ENCODE peak calls at places on chromosomes 2 and 18, in four cellular contexts. One of them, this sample, is unnamed.

GRCh38 chr2:237234268-237234667 is 148.6 kb downstream of the COPS8 start:
- DNase-seq in H1: no peak
- DNase-seq in K562: no peak
- DNase-seq in SK-N-SH: no peak
- DNase-seq in this sample: no peak

GRCh38 chr18:39414009-39414700 is 1848.6 kb upstream of the CELF4 start:
- DNase-seq in K562: no peak
- DNase-seq in SK-N-SH: no peak
- DNase-seq in H1: no peak
- DNase-seq in this sample: no peak

GRCh38 chr2:120308038-120308910 is 37.7 kb upstream of the INHBB start:
- DNase-seq in SK-N-SH: no peak
- DNase-seq in K562: no peak
- DNase-seq in H1: no peak
- DNase-seq in this sample: peak; percentile 35

GRCh38 chr2:21627938-21628337 is 504.2 kb downstream of the TDRD15 start:
- DNase-seq in SK-N-SH: no peak
- DNase-seq in K562: no peak
- DNase-seq in H1: no peak
- DNase-seq in this sample: no peak

GRCh38 chr2:231039821-231040364 is 2.6 kb downstream of the C2orf72 start:
- DNase-seq in K562: no peak
- DNase-seq in H1: no peak
- DNase-seq in SK-N-SH: no peak
- DNase-seq in this sample: no peak

GRCh38 chr18:69216390-69216789 is 184.3 kb upstream of the DOK6 start:
- DNase-seq in SK-N-SH: no peak
- DNase-seq in H1: no peak
- DNase-seq in K562: no peak
- DNase-seq in this sample: no peak

GRCh38 chr2:143936758-143937562 is 583.0 kb downstream of the ZEB2 start:
- DNase-seq in K562: no peak
- DNase-seq in H1: peak; percentile 77
- DNase-seq in SK-N-SH: peak; percentile 85
- DNase-seq in this sample: no peak

GRCh38 chr2:219060821-219061791 is at the start of gene IHH:
- DNase-seq in K562: no peak
- DNase-seq in H1: peak; percentile 74
- DNase-seq in SK-N-SH: peak; percentile 81
- DNase-seq in this sample: no peak

GRCh38 chr2:237863659-237864029 is 4.2 kb downstream of the RAMP1 start:
- DNase-seq in H1: no peak
- DNase-seq in K562: no peak
- DNase-seq in SK-N-SH: no peak
- DNase-seq in this sample: no peak

GRCh38 chr18:59459352-59460059 is 100.4 kb upstream of the LMAN1 start:
- DNase-seq in H1: no peak
- DNase-seq in SK-N-SH: peak; percentile 45
- DNase-seq in K562: peak; percentile 27
- DNase-seq in this sample: no peak

GRCh38 chr2:172079838-172080640 is 5.3 kb upstream of the DLX1 start:
- DNase-seq in K562: no peak
- DNase-seq in H1: no peak
- DNase-seq in SK-N-SH: no peak
- DNase-seq in this sample: no peak

GRCh38 chr2:158464426-158465281 is 7.9 kb downstream of the PKP4 start:
- DNase-seq in SK-N-SH: peak; percentile 44
- DNase-seq in H1: no peak
- DNase-seq in K562: peak; percentile 62
- DNase-seq in this sample: no peak

GRCh38 chr2:239587836-239588235 is 187.0 kb upstream of the HDAC4 start:
- DNase-seq in K562: no peak
- DNase-seq in SK-N-SH: no peak
- DNase-seq in H1: no peak
- DNase-seq in this sample: no peak

GRCh38 chr2:140863713-140864112 is 1267.1 kb downstream of the LRP1B start:
- DNase-seq in H1: no peak
- DNase-seq in SK-N-SH: peak; percentile 29
- DNase-seq in K562: peak; percentile 9
- DNase-seq in this sample: peak; percentile 13

GRCh38 chr2:54597153-54597827 is 126.2 kb upstream of the EML6 start:
- DNase-seq in H1: no peak
- DNase-seq in SK-N-SH: no peak
- DNase-seq in K562: no peak
- DNase-seq in this sample: no peak

GRCh38 chr2:68284896-68285295 is 32.6 kb upstream of the PPP3R1 start:
- DNase-seq in K562: no peak
- DNase-seq in H1: no peak
- DNase-seq in SK-N-SH: peak; percentile 17
- DNase-seq in this sample: no peak

GRCh38 chr2:128305555-128306080 is 13.1 kb downstream of the HS6ST1 start:
- DNase-seq in SK-N-SH: no peak
- DNase-seq in H1: no peak
- DNase-seq in K562: peak; percentile 26
- DNase-seq in this sample: no peak

GRCh38 chr18:12597775-12598174 is 60.1 kb downstream of the SPIRE1 start:
- DNase-seq in H1: no peak
- DNase-seq in SK-N-SH: no peak
- DNase-seq in K562: no peak
- DNase-seq in this sample: no peak

GRCh38 chr2:119468154-119468955 is 36.7 kb downstream of the TMEM37 start:
- DNase-seq in K562: no peak
- DNase-seq in H1: no peak
- DNase-seq in SK-N-SH: no peak
- DNase-seq in this sample: no peak

GRCh38 chr2:218856168-218856895 is 3.3 kb upstream of the WNT6 start:
- DNase-seq in K562: no peak
- DNase-seq in SK-N-SH: peak; percentile 76
- DNase-seq in H1: no peak
- DNase-seq in this sample: no peak

GRCh38 chr2:189302274-189302948 is 122.8 kb upstream of the COL5A2 start:
- DNase-seq in SK-N-SH: no peak
- DNase-seq in H1: no peak
- DNase-seq in K562: no peak
- DNase-seq in this sample: no peak

GRCh38 chr18:63161032-63161727 is 158.4 kb downstream of the BCL2 start:
- DNase-seq in K562: no peak
- DNase-seq in SK-N-SH: no peak
- DNase-seq in H1: no peak
- DNase-seq in this sample: peak; percentile 92

GRCh38 chr2:152762202-152762601 is 43.8 kb downstream of the ARL6IP6 start:
- DNase-seq in K562: no peak
- DNase-seq in H1: no peak
- DNase-seq in SK-N-SH: no peak
- DNase-seq in this sample: no peak

GRCh38 chr2:111226797-111227700 is 106.3 kb downstream of the BCL2L11 start:
- DNase-seq in SK-N-SH: no peak
- DNase-seq in K562: no peak
- DNase-seq in H1: no peak
- DNase-seq in this sample: no peak

GRCh38 chr18:26763745-26764144 is 101.8 kb downstream of the AQP4 start:
- DNase-seq in H1: no peak
- DNase-seq in SK-N-SH: no peak
- DNase-seq in K562: no peak
- DNase-seq in this sample: no peak

GRCh38 chr2:140275427-140275826 is 1495.2 kb upstream of the NXPH2 start:
- DNase-seq in SK-N-SH: no peak
- DNase-seq in H1: no peak
- DNase-seq in K562: no peak
- DNase-seq in this sample: no peak

GRCh38 chr2:51424418-51424817 is 392.5 kb upstream of the NRXN1 start:
- DNase-seq in H1: peak; percentile 51
- DNase-seq in SK-N-SH: no peak
- DNase-seq in K562: no peak
- DNase-seq in this sample: no peak

GRCh38 chr2:127424598-127425379 is 6.6 kb downstream of the PROC start:
- DNase-seq in SK-N-SH: no peak
- DNase-seq in H1: peak; percentile 40
- DNase-seq in K562: no peak
- DNase-seq in this sample: no peak

GRCh38 chr2:235594041-235594440 is 100.2 kb downstream of the AGAP1 start:
- DNase-seq in H1: no peak
- DNase-seq in K562: peak; percentile 30
- DNase-seq in SK-N-SH: peak; percentile 61
- DNase-seq in this sample: no peak

GRCh38 chr2:170715062-170715931 is at the start of gene SP5:
- DNase-seq in K562: peak; percentile 93
- DNase-seq in H1: peak; percentile 83
- DNase-seq in SK-N-SH: peak; percentile 74
- DNase-seq in this sample: no peak

GRCh38 chr2:60394467-60394866 is 159.0 kb downstream of the BCL11A start:
- DNase-seq in K562: no peak
- DNase-seq in H1: no peak
- DNase-seq in SK-N-SH: no peak
- DNase-seq in this sample: no peak
- TF ChIP-seq NRF1 in K562: no peak
- TF ChIP-seq NRF1 in H1: no peak
- TF ChIP-seq NRF1 in SK-N-SH: no peak
- TF ChIP-seq NRF1 in this sample: no peak

GRCh38 chr2:27705851-27706622 is 42.3 kb downstream of the SLC4A1AP start:
- DNase-seq in SK-N-SH: no peak
- DNase-seq in K562: no peak
- DNase-seq in H1: no peak
- DNase-seq in this sample: no peak
- TF ChIP-seq NRF1 in SK-N-SH: no peak
- TF ChIP-seq NRF1 in K562: no peak
- TF ChIP-seq NRF1 in H1: no peak
- TF ChIP-seq NRF1 in this sample: no peak

GRCh38 chr2:151204720-151205119 is 56.9 kb downstream of the RBM43 start:
- DNase-seq in K562: no peak
- DNase-seq in SK-N-SH: no peak
- DNase-seq in H1: no peak
- DNase-seq in this sample: no peak
- TF ChIP-seq NRF1 in K562: no peak
- TF ChIP-seq NRF1 in SK-N-SH: no peak
- TF ChIP-seq NRF1 in H1: no peak
- TF ChIP-seq NRF1 in this sample: no peak

DNA sequence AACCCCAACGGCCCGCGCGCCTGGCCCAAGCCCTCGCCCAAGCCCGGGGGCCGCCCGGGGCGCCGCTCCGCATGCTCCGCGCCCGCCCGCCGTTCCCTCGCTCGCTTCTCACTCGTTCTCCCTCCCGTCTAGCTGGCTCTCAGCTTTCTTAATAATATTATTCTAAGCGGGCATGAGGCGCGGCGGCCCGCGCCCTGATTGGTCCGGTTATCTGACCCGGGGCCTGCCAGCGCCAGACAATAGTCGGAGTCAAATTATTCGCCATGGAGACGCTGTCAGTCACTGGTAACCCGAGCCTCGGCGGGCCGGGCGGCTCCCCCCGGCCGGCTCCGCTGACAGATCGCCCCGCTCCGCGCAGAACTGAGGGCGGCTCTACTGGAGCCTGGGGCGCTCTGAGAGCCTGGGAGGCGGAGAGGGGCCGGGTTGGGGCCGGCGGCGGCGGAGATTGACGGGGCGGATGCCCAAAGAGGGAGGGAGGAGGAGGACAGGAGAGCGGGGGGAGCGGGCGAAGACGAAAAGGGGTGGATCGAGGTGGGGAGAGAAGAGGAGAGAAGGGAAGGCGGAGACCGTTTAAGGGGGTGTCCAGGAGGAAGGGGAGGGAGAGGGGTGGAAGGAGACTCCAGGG is at the start of gene SIX2:
- DNase-seq in K562: peak; percentile 31
- DNase-seq in H1: peak; percentile 92
- DNase-seq in SK-N-SH: peak; percentile 99
- DNase-seq in this sample: no peak
- TF ChIP-seq NRF1 in K562: no peak
- TF ChIP-seq NRF1 in H1: no peak
- TF ChIP-seq NRF1 in SK-N-SH: peak; percentile 5
- TF ChIP-seq NRF1 in this sample: no peak

GRCh38 chr2:160614391-160614790 is 120.8 kb upstream of the RBMS1 start:
- DNase-seq in K562: no peak
- DNase-seq in H1: no peak
- DNase-seq in SK-N-SH: no peak
- DNase-seq in this sample: no peak
- TF ChIP-seq NRF1 in K562: no peak
- TF ChIP-seq NRF1 in H1: no peak
- TF ChIP-seq NRF1 in SK-N-SH: no peak
- TF ChIP-seq NRF1 in this sample: no peak

DNA sequence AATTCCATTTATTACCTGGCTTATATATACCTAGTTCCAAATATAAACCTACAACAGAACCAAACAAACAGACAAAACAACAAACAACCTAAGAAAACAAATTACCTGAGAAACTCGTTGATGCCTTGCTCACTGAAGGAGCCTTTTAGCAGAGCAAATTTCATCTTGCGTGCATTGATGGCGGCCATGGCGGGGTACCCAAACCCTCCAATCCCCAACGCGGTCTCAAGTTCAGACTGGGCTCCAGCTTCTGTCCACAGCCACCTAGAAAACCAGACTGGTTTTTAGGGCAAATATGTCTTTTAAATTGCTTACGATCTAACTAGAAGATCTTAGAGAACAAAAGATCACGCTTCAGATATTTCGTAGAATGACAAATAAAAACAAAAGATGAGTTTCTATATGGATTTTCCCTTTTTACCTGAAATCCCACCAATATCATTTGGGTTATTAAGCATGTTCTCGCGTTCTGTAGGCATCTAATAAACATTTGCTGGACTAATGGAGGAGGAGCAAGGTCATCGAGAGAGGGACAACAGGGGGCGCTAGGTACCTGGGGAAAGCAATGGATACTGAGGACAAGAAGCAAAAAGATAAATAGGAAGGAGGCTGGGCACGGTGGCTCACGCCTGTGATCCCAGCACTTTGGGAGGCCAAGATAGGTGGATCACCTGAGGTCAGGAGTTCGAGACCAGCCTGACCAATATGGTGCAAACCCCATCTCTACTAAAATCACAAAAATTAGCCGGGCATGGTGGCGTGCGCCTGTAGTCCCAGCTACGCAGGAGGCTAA is 25.2 kb downstream of the PDIA6 start:
- DNase-seq in H1: peak; percentile 75
- DNase-seq in SK-N-SH: peak; percentile 60
- DNase-seq in K562: no peak
- DNase-seq in this sample: no peak
- TF ChIP-seq NRF1 in H1: no peak
- TF ChIP-seq NRF1 in SK-N-SH: no peak
- TF ChIP-seq NRF1 in K562: no peak
- TF ChIP-seq NRF1 in this sample: no peak

This sample was measured in GM12878.